ENCODE peak calls at places on chromosomes 5 and 9, in six cellular contexts. One of them, this sample, is unnamed.

GRCh38 chr5:2019716-2020115 is 137.0 kb upstream of the IRX4 start:
- DNase-seq in SK-N-SH: no peak
- DNase-seq in A673: no peak
- DNase-seq in IMR-90: no peak
- DNase-seq in CD8-positive, alpha-beta T cell: no peak
- DNase-seq in CD4-positive, alpha-beta memory T cell: no peak
- DNase-seq in this sample: no peak

GRCh38 chr5:139667730-139668063 is 19.5 kb downstream of the CXXC5 start:
- DNase-seq in SK-N-SH: peak; percentile 59
- DNase-seq in A673: peak; percentile 63
- DNase-seq in IMR-90: peak; percentile 60
- DNase-seq in CD8-positive, alpha-beta T cell: no peak
- DNase-seq in CD4-positive, alpha-beta memory T cell: no peak
- DNase-seq in this sample: no peak

GRCh38 chr5:143564417-143564816 is 160.9 kb upstream of the NR3C1 start:
- DNase-seq in SK-N-SH: no peak
- DNase-seq in A673: no peak
- DNase-seq in IMR-90: no peak
- DNase-seq in CD8-positive, alpha-beta T cell: no peak
- DNase-seq in CD4-positive, alpha-beta memory T cell: no peak
- DNase-seq in this sample: no peak

GRCh38 chr5:98468188-98468869 is 305.1 kb upstream of the RGMB start:
- DNase-seq in SK-N-SH: no peak
- DNase-seq in A673: no peak
- DNase-seq in IMR-90: peak; percentile 95
- DNase-seq in CD8-positive, alpha-beta T cell: no peak
- DNase-seq in CD4-positive, alpha-beta memory T cell: no peak
- DNase-seq in this sample: no peak

GRCh38 chr9:14165376-14166035 is 148.4 kb downstream of the NFIB start:
- DNase-seq in SK-N-SH: no peak
- DNase-seq in A673: no peak
- DNase-seq in IMR-90: no peak
- DNase-seq in CD8-positive, alpha-beta T cell: no peak
- DNase-seq in CD4-positive, alpha-beta memory T cell: no peak
- DNase-seq in this sample: no peak

GRCh38 chr5:72177538-72177937 is 70.3 kb downstream of the MAP1B start:
- DNase-seq in SK-N-SH: no peak
- DNase-seq in A673: no peak
- DNase-seq in IMR-90: no peak
- DNase-seq in CD8-positive, alpha-beta T cell: no peak
- DNase-seq in CD4-positive, alpha-beta memory T cell: no peak
- DNase-seq in this sample: no peak

GRCh38 chr5:35198096-35198495 is 32.2 kb downstream of the PRLR start:
- DNase-seq in SK-N-SH: peak; percentile 9
- DNase-seq in A673: no peak
- DNase-seq in IMR-90: peak; percentile 37
- DNase-seq in CD8-positive, alpha-beta T cell: no peak
- DNase-seq in CD4-positive, alpha-beta memory T cell: no peak
- DNase-seq in this sample: no peak

GRCh38 chr5:116145416-116145815 is 60.6 kb downstream of the COMMD10 start:
- DNase-seq in SK-N-SH: no peak
- DNase-seq in A673: no peak
- DNase-seq in IMR-90: no peak
- DNase-seq in CD8-positive, alpha-beta T cell: no peak
- DNase-seq in CD4-positive, alpha-beta memory T cell: no peak
- DNase-seq in this sample: no peak

GRCh38 chr9:72474676-72475075 is 46.7 kb upstream of the TMC1 start:
- DNase-seq in SK-N-SH: no peak
- DNase-seq in A673: no peak
- DNase-seq in IMR-90: peak; percentile 86
- DNase-seq in CD8-positive, alpha-beta T cell: no peak
- DNase-seq in CD4-positive, alpha-beta memory T cell: no peak
- DNase-seq in this sample: no peak

GRCh38 chr5:154162475-154163217 is 27.9 kb upstream of the GALNT10 start:
- DNase-seq in SK-N-SH: no peak
- DNase-seq in A673: peak; percentile 42
- DNase-seq in IMR-90: no peak
- DNase-seq in CD8-positive, alpha-beta T cell: no peak
- DNase-seq in CD4-positive, alpha-beta memory T cell: no peak
- DNase-seq in this sample: no peak

GRCh38 chr9:115004535-115004934 is 74.1 kb upstream of the TNFSF8 start:
- DNase-seq in SK-N-SH: no peak
- DNase-seq in A673: no peak
- DNase-seq in IMR-90: no peak
- DNase-seq in CD8-positive, alpha-beta T cell: no peak
- DNase-seq in CD4-positive, alpha-beta memory T cell: no peak
- DNase-seq in this sample: no peak

GRCh38 chr9:123948290-123948689 is 18.4 kb upstream of the DENND1A start:
- DNase-seq in SK-N-SH: no peak
- DNase-seq in A673: no peak
- DNase-seq in IMR-90: no peak
- DNase-seq in CD8-positive, alpha-beta T cell: no peak
- DNase-seq in CD4-positive, alpha-beta memory T cell: no peak
- DNase-seq in this sample: no peak

GRCh38 chr9:127523312-127523851 is 72.1 kb downstream of the LRSAM1 start:
- DNase-seq in SK-N-SH: peak; percentile 68
- DNase-seq in A673: peak; percentile 52
- DNase-seq in IMR-90: peak; percentile 50
- DNase-seq in CD8-positive, alpha-beta T cell: no peak
- DNase-seq in CD4-positive, alpha-beta memory T cell: no peak
- DNase-seq in this sample: no peak

GRCh38 chr9:110432253-110432652 is 94.6 kb upstream of the TXNDC8 start:
- DNase-seq in SK-N-SH: no peak
- DNase-seq in A673: no peak
- DNase-seq in IMR-90: peak; percentile 71
- DNase-seq in CD8-positive, alpha-beta T cell: no peak
- DNase-seq in CD4-positive, alpha-beta memory T cell: no peak
- DNase-seq in this sample: no peak

GRCh38 chr5:140151068-140151718 is 23.8 kb upstream of the CYSTM1 start:
- DNase-seq in SK-N-SH: no peak
- DNase-seq in A673: no peak
- DNase-seq in IMR-90: no peak
- DNase-seq in CD8-positive, alpha-beta T cell: no peak
- DNase-seq in CD4-positive, alpha-beta memory T cell: no peak
- DNase-seq in this sample: no peak

GRCh38 chr5:122165574-122166021 is 36.3 kb downstream of the ZNF474 start:
- DNase-seq in SK-N-SH: no peak
- DNase-seq in A673: no peak
- DNase-seq in IMR-90: peak; percentile 91
- DNase-seq in CD8-positive, alpha-beta T cell: no peak
- DNase-seq in CD4-positive, alpha-beta memory T cell: no peak
- DNase-seq in this sample: no peak

GRCh38 chr9:133452562-133452961 is 7.2 kb upstream of the CACFD1 start:
- DNase-seq in SK-N-SH: no peak
- DNase-seq in A673: no peak
- DNase-seq in IMR-90: no peak
- DNase-seq in CD8-positive, alpha-beta T cell: no peak
- DNase-seq in CD4-positive, alpha-beta memory T cell: no peak
- DNase-seq in this sample: no peak

GRCh38 chr5:8457187-8458037 is 588.5 kb downstream of the MTRR start:
- DNase-seq in SK-N-SH: peak; percentile 97
- DNase-seq in A673: peak; percentile 0
- DNase-seq in IMR-90: peak; percentile 98
- DNase-seq in CD8-positive, alpha-beta T cell: peak; percentile 84
- DNase-seq in CD4-positive, alpha-beta memory T cell: peak; percentile 88
- DNase-seq in this sample: peak; percentile 77

GRCh38 chr9:111484564-111484878 is 338 bp upstream of the ECPAS start:
- DNase-seq in SK-N-SH: no peak
- DNase-seq in A673: no peak
- DNase-seq in IMR-90: peak; percentile 15
- DNase-seq in CD8-positive, alpha-beta T cell: no peak
- DNase-seq in CD4-positive, alpha-beta memory T cell: no peak
- DNase-seq in this sample: no peak

GRCh38 chr5:112159435-112159834 is 259.6 kb downstream of the EPB41L4A start:
- DNase-seq in SK-N-SH: no peak
- DNase-seq in A673: no peak
- DNase-seq in IMR-90: peak; percentile 27
- DNase-seq in CD8-positive, alpha-beta T cell: no peak
- DNase-seq in CD4-positive, alpha-beta memory T cell: no peak
- DNase-seq in this sample: no peak

GRCh38 chr5:176737746-176738699 is 72.3 kb upstream of the UNC5A start:
- DNase-seq in SK-N-SH: peak; percentile 22
- DNase-seq in A673: no peak
- DNase-seq in IMR-90: no peak
- DNase-seq in CD8-positive, alpha-beta T cell: no peak
- DNase-seq in CD4-positive, alpha-beta memory T cell: no peak
- DNase-seq in this sample: no peak

GRCh38 chr5:112917453-112918005 is 4.5 kb downstream of the REEP5 start:
- DNase-seq in SK-N-SH: peak; percentile 37
- DNase-seq in A673: peak; percentile 43
- DNase-seq in IMR-90: peak; percentile 49
- DNase-seq in CD8-positive, alpha-beta T cell: no peak
- DNase-seq in CD4-positive, alpha-beta memory T cell: no peak
- DNase-seq in this sample: no peak

DNA sequence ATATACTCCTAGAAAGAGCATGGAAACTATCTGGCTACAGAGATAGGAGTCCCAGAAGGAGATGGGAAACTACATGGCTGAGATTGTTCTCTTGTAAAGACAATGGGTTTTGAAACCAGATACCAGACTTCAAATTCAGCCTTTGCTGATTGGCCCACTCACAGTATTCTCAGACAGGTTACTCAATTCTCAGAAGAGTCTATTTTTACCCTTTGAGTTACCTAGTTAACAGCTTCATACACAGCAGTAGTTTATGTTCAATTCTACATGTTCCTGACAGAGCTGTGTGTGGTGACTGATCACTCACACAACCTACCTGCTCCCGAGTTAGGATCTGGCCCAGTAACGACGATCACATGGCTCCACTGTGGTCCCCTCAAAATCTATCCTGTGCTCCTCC is 14.0 kb downstream of the ZFP62 start:
- DNase-seq in SK-N-SH: no peak
- DNase-seq in A673: no peak
- DNase-seq in IMR-90: no peak
- DNase-seq in CD8-positive, alpha-beta T cell: no peak
- DNase-seq in CD4-positive, alpha-beta memory T cell: no peak
- DNase-seq in this sample: no peak
- H3K9me3 ChIP-seq in SK-N-SH: peaks cover 13% of the 10 kb centered on the region
- H3K9me3 ChIP-seq in A673: peaks cover 85% of the 10 kb centered on the region
- H3K9me3 ChIP-seq in IMR-90: peaks cover 57% of the 10 kb centered on the region
- H3K9me3 ChIP-seq in CD8-positive, alpha-beta T cell: peaks cover 14% of the 10 kb centered on the region
- H3K9me3 ChIP-seq in CD4-positive, alpha-beta memory T cell: peaks cover 19% of the 10 kb centered on the region
- H3K9me3 ChIP-seq in this sample: peaks cover 10% of the 10 kb centered on the region

DNA sequence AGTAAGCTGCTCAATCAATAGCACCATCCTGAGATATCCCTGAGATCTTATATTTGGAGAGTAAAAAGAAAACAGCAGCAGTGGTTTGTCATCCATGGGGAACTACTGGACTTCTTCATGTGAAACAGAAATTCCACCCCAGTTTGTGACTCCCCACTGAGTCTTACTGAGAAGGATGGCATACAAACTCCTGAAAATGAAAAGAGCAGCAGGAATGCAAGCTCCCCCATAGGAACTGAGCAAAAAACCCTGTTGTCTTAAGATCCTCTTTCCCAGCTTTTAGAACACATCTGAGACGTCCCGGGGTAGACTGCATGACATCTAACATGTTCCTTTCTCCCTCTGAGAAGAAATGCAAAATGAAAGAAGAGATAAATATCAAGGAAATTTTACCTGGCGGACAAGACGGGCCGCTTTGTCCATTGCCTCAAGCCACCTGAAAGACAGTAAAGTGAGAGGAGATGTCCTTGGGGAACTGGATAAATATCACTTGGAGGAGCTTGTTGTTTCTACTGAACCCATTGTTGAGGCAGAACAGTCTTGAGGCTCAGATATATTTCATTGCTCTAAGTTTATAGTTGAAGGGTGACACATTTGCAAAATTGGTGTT is 117.1 kb downstream of the NUDT12 start:
- DNase-seq in SK-N-SH: no peak
- DNase-seq in A673: no peak
- DNase-seq in IMR-90: peak; percentile 22
- DNase-seq in CD8-positive, alpha-beta T cell: no peak
- DNase-seq in CD4-positive, alpha-beta memory T cell: no peak
- DNase-seq in this sample: no peak
- H3K9me3 ChIP-seq in SK-N-SH: no peaks in the 10 kb centered on the region
- H3K9me3 ChIP-seq in A673: no peaks in the 10 kb centered on the region
- H3K9me3 ChIP-seq in IMR-90: no peaks in the 10 kb centered on the region
- H3K9me3 ChIP-seq in CD8-positive, alpha-beta T cell: no peaks in the 10 kb centered on the region
- H3K9me3 ChIP-seq in CD4-positive, alpha-beta memory T cell: no peaks in the 10 kb centered on the region
- H3K9me3 ChIP-seq in this sample: no peaks in the 10 kb centered on the region

GRCh38 chr5:141319699-141320098 is 885 bp downstream of the TAF7 start:
- DNase-seq in SK-N-SH: no peak
- DNase-seq in A673: peak; percentile 9
- DNase-seq in IMR-90: no peak
- DNase-seq in CD8-positive, alpha-beta T cell: no peak
- DNase-seq in CD4-positive, alpha-beta memory T cell: no peak
- DNase-seq in this sample: no peak

GRCh38 chr5:141319202-141319601 is 1.4 kb downstream of the TAF7 start:
- DNase-seq in SK-N-SH: no peak
- DNase-seq in A673: no peak
- DNase-seq in IMR-90: no peak
- DNase-seq in CD8-positive, alpha-beta T cell: no peak
- DNase-seq in CD4-positive, alpha-beta memory T cell: no peak
- DNase-seq in this sample: no peak

GRCh38 chr5:141313711-141314110 is 6.9 kb downstream of the TAF7 start:
- DNase-seq in SK-N-SH: no peak
- DNase-seq in A673: no peak
- DNase-seq in IMR-90: no peak
- DNase-seq in CD8-positive, alpha-beta T cell: no peak
- DNase-seq in CD4-positive, alpha-beta memory T cell: no peak
- DNase-seq in this sample: no peak
- H3K9me3 ChIP-seq in SK-N-SH: peaks cover 34% of the 10 kb centered on the region
- H3K9me3 ChIP-seq in A673: peaks cover 55% of the 10 kb centered on the region
- H3K9me3 ChIP-seq in IMR-90: peaks cover 42% of the 10 kb centered on the region
- H3K9me3 ChIP-seq in CD8-positive, alpha-beta T cell: peaks cover 49% of the 10 kb centered on the region
- H3K9me3 ChIP-seq in CD4-positive, alpha-beta memory T cell: peaks cover 44% of the 10 kb centered on the region
- H3K9me3 ChIP-seq in this sample: peaks cover 21% of the 10 kb centered on the region

GRCh38 chr5:124703995-124704394 is 42.4 kb downstream of the ZNF608 start:
- DNase-seq in SK-N-SH: no peak
- DNase-seq in A673: no peak
- DNase-seq in IMR-90: no peak
- DNase-seq in CD8-positive, alpha-beta T cell: no peak
- DNase-seq in CD4-positive, alpha-beta memory T cell: no peak
- DNase-seq in this sample: no peak
- H3K9me3 ChIP-seq in SK-N-SH: no peaks in the 10 kb centered on the region
- H3K9me3 ChIP-seq in A673: no peaks in the 10 kb centered on the region
- H3K9me3 ChIP-seq in IMR-90: no peaks in the 10 kb centered on the region
- H3K9me3 ChIP-seq in CD8-positive, alpha-beta T cell: no peaks in the 10 kb centered on the region
- H3K9me3 ChIP-seq in CD4-positive, alpha-beta memory T cell: no peaks in the 10 kb centered on the region
- H3K9me3 ChIP-seq in this sample: no peaks in the 10 kb centered on the region

DNA sequence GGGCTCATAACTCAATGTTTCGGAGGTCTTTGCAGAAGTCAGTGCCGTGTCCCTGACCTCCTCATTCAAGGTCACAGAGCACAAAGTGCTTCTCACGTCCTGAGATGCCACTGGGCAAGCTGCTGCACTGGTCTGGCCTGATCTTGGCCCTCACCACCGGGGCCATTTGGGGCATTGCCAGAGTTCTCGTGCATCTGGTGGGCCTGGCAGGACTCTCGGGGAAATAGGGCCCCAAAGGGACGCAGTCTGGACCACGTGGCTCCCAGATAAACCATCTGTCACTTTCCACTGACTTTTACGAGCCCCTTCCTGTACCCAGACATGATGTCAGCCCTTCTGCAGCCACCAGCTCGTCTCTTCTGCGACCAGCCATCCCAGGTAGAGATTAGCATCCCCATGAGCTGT is 54.8 kb downstream of the HRH2 start:
- DNase-seq in SK-N-SH: peak; percentile 44
- DNase-seq in A673: no peak
- DNase-seq in IMR-90: no peak
- DNase-seq in CD8-positive, alpha-beta T cell: no peak
- DNase-seq in CD4-positive, alpha-beta memory T cell: no peak
- DNase-seq in this sample: no peak
- H3K9me3 ChIP-seq in SK-N-SH: no peaks in the 10 kb centered on the region
- H3K9me3 ChIP-seq in A673: no peaks in the 10 kb centered on the region
- H3K9me3 ChIP-seq in IMR-90: peaks cover 16% of the 10 kb centered on the region
- H3K9me3 ChIP-seq in CD8-positive, alpha-beta T cell: peaks cover 7% of the 10 kb centered on the region
- H3K9me3 ChIP-seq in CD4-positive, alpha-beta memory T cell: no peaks in the 10 kb centered on the region
- H3K9me3 ChIP-seq in this sample: no peaks in the 10 kb centered on the region